ENCODE peak calls at places on chromosomes 2 and 18, in eight cellular contexts. M is K562, V is stomach, Z is GM23338, W is suprapubic skin, P is GM12878, I is HCT116, B is breast epithelium. A is an unnamed sample. For H3K27me3, the result is how much of the 10 kb centered on the place peaks cover.

GRCh38 chr2:100054426-100054825 is 88.0 kb downstream of the AFF3 start:
- DNase-seq in B (no peak), P (no peak), Z (no peak), I (no peak), M (no peak), W (no peak), V (no peak), A (no peak)

GRCh38 chr18:3151379-3152264 is 68.1 kb downstream of the MYOM1 start:
- DNase-seq in I (no peak), B (no peak), Z (peak), P (no peak), V (no peak), W (no peak), M (peak), A (no peak)

GRCh38 chr2:183248866-183249567 is 124.8 kb downstream of the NUP35 start:
- DNase-seq in Z (peak), B (no peak), W (no peak), V (no peak), I (peak), M (peak), P (no peak), A (no peak)

GRCh38 chr18:27142891-27143290 is 42.2 kb downstream of the CHST9 start:
- DNase-seq in M (no peak), V (no peak), I (no peak), P (no peak), Z (no peak), B (no peak), W (no peak), A (no peak)

GRCh38 chr18:46062781-46063180 is 9.3 kb downstream of the PSTPIP2 start:
- DNase-seq in P (no peak), V (no peak), Z (no peak), I (no peak), B (peak), W (no peak), M (no peak), A (no peak)

GRCh38 chr18:46319793-46320192 is 215.6 kb downstream of the HAUS1 start:
- DNase-seq in Z (no peak), P (no peak), I (no peak), M (no peak), V (no peak), B (no peak), W (no peak), A (no peak)

GRCh38 chr2:29841386-29842004 is 79.9 kb downstream of the ALK start:
- DNase-seq in W (no peak), I (peak), M (peak), Z (peak), P (peak), V (no peak), B (no peak), A (no peak)

GRCh38 chr2:112752667-112753066 is 11.7 kb downstream of the CKAP2L start:
- DNase-seq in M (no peak), W (no peak), V (no peak), Z (no peak), P (no peak), B (no peak), I (no peak), A (no peak)

GRCh38 chr2:88628569-88628939 is 1.3 kb upstream of the EIF2AK3 start:
- DNase-seq in B (no peak), W (no peak), I (no peak), M (no peak), V (no peak), P (no peak), Z (no peak), A (no peak)

GRCh38 chr2:579961-580360 is 97.2 kb downstream of the TMEM18 start:
- DNase-seq in I (no peak), M (no peak), Z (no peak), B (no peak), V (no peak), P (no peak), W (no peak), A (peak)

GRCh38 chr2:105886029-105886454 is 141.3 kb downstream of the NCK2 start:
- DNase-seq in P (no peak), W (no peak), Z (no peak), V (no peak), I (no peak), M (no peak), B (no peak), A (no peak)

GRCh38 chr2:134736167-134736885 is 17.5 kb upstream of the TMEM163 start:
- DNase-seq in Z (peak), I (peak), P (no peak), V (no peak), B (no peak), M (no peak), W (no peak), A (no peak)

GRCh38 chr18:23798249-23798648 is 109.0 kb downstream of the LAMA3 start:
- DNase-seq in W (no peak), I (no peak), M (no peak), V (no peak), P (no peak), Z (no peak), B (no peak), A (no peak)

GRCh38 chr2:241686649-241687425 is at the start of gene DTYMK:
- DNase-seq in V (peak), Z (peak), B (peak), W (peak), P (peak), M (peak), I (peak), A (peak)

GRCh38 chr2:200360364-200360763 is 53.9 kb downstream of the SPATS2L start:
- DNase-seq in W (no peak), M (no peak), Z (peak), I (no peak), V (no peak), B (no peak), P (no peak), A (no peak)

GRCh38 chr2:165192729-165193128 is 11.1 kb downstream of the SCN3A start:
- DNase-seq in I (no peak), M (no peak), Z (no peak), P (no peak), B (no peak), V (no peak), W (no peak), A (no peak)

GRCh38 chr18:77062518-77063003 is 70.0 kb downstream of the MBP start:
- DNase-seq in Z (no peak), P (peak), M (no peak), V (peak), W (no peak), I (no peak), B (no peak), A (no peak)

GRCh38 chr2:127220102-127220806 is at the start of gene CYP27C1:
- DNase-seq in W (no peak), I (no peak), Z (peak), M (no peak), B (no peak), P (no peak), V (no peak), A (no peak)

GRCh38 chr2:175567435-175568061 is 386.0 kb upstream of the ATP5MC3 start:
- DNase-seq in B (no peak), P (no peak), M (no peak), I (no peak), W (no peak), V (no peak), Z (no peak), A (no peak)

DNA sequence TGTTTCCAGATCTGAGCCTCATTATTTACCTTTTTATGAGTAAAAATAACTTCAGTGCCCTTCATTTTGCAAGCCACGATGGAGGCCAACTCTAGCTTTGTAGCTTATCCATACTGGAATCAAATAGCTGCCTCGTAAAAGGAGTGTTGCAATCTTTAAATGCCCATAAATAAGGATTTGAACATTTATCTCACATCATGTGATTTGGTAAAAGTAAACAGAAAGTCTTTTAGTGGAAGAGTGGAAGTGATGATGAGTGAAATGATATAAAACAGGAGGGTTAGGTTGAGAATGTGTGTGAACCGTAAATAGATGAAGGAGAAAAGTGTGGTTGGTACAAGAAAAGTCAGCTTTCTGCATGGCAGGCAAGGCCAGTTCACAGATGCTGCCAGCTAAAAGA is 348.9 kb downstream of the OSR1 start:
- DNase-seq in B (no peak), V (no peak), M (no peak), P (no peak), I (no peak), Z (no peak), W (no peak), A (no peak)
- TF ChIP-seq POLR2AphosphoS5 in B (no peak), V (peak), M (no peak), P (no peak), I (no peak), Z (no peak), W (no peak), A (no peak)

DNA sequence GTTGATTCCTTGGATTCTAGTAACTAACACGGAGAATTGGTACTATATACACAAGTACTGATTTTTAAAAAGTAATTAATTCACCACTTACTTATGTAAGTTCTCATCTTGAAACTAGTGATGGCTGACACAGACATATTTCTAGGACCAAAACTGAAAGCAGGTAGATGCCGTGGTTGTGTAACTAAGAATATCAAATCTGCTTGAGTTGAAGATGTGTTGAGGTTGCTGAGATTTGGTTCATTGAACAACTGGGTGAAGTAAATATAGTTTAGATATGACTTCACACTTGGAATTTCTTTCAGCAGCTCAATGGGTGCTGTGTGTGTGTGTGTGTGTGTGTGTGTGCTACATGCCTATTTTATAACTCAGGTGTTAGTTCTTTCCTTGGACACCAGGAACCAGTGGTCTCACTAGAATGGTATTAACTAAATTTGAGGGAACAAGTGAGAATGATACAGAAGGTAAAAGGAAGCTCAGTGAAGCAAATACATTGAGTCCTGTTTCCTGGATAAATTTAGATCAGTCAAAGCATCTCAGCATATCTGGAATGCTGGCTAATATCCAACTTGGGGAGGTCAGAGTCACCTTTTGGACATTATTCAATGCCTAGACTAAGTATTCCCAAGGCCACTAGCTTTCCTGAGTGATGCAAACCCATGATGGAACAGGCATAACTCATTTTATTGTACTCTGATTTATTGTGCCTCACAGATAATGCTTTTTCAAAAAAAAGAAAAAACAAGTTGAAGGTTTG is 110.7 kb upstream of the ZEB2 start:
- DNase-seq in Z (no peak), V (no peak), I (no peak), M (no peak), W (no peak), B (no peak), P (no peak), A (no peak)
- H3K27me3 ChIP-seq in Z (under half), V (under half), I (under half), M (under half), W (under half), B (under half), P (under half), A (under half)

DNA sequence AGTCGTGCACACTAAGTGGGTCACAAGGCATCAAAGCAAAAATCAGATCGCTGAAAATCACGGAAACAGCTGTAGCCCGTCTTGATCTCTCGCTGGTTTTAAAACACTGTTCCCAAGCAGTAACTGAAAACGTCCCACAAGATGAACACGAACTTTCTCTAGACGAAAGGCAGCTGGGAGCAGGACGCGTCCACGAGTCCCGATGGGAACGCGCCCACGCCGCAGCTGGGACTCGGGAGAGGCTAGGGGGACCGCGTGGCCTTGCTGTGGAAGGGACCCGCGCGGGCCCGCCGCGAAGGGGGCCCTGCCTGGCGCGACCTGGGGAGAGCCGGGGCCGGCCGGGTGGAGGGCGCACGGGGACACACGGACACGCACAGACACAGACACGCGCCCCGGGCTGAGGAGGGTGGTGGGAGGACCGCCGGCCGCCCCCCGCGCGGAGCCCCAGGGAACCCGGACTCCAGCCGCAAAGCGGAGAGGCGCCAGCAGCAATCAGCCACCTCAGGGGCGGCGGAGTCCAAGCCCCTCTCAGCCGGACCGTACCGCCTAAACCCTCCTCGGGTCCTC is 614 bp downstream of the STK17B start:
- DNase-seq in W (no peak), P (no peak), V (peak), B (no peak), I (no peak), Z (peak), M (no peak), A (peak)
- TF ChIP-seq POLR2AphosphoS5 in W (peak), P (no peak), V (no peak), B (no peak), I (no peak), Z (no peak), M (no peak), A (no peak)

DNA sequence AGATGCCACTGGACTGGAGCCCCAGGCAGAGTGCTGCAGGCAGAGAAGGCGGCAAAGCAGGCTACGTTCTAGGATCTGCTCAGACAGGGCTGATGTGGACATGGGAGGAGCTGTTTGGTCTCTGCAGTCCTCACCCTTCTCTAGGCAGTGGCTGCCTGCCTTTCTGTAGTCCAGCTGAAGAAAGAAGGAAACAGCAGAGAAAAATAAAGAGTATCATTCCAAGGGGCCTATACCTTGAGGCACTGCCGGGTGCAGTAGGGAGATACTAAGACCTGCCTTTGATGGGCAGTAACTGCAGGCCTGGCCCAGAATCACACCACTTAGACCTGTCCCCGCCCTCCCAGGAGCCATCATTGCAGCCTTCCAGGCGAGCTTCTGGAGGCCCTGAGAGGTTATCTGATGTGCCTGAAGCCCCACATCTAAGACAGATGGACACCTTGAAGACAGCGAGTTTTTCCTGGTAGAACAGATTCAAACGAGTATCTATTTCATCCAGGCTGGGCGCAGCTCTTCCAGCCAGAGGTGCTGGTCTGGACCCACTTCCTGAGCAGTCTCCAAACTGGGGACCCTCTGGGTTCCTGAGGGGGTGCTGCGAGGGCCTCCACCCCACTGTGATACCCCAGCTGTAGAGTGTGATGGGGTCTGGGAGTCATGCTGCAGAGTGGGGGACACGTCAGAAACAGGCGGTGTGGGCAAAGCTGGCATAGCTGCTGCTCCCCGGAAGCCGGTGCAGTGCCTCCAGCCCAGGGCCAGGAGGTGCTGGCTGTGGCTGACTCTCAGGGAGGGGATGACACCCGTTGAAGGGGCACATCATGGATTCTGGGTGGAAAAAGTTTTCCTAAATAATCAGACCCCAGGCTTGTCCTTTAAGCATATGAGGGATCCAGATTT is 87.3 kb upstream of the OTOS start:
- DNase-seq in W (peak), M (no peak), V (peak), I (no peak), Z (no peak), P (no peak), B (peak), A (peak)
- H3K27me3 ChIP-seq in W (under half), M (under half), V (under half), I (under half), Z (under half), P (under half), B (under half), A (under half)

DNA sequence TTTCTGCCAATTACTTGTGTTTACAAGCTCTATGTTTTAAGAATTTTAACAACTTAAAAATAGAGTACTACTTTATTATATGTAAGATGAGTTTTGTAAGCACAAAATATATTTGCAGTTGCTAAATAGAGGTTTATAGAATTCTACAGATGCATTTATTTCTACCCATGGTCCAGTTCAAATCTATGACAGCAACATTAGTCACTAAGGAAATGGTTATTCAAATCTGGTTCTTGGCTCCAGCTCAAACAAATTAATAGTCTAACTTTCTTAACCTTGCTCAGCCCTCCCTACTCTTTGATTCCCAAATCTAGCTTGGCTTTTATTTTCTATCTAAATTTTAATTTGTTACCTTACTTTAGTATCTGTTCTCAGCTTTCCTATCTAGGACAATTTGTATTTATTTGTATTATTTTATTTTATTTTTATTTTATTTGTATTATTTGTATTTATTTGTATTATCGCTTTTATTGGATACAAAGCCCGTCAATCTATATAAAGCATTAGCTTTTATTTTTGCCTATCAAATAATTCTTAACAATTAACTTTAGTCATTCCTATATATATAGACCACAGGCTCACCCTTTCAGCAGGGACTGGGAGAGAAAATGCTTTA is 49.0 kb downstream of the FSIP2 start:
- DNase-seq in V (no peak), P (no peak), M (no peak), B (no peak), I (no peak), W (no peak), Z (no peak), A (no peak)
- TF ChIP-seq POLR2AphosphoS5 in V (no peak), P (no peak), M (no peak), B (no peak), I (no peak), W (no peak), Z (no peak), A (no peak)

DNA sequence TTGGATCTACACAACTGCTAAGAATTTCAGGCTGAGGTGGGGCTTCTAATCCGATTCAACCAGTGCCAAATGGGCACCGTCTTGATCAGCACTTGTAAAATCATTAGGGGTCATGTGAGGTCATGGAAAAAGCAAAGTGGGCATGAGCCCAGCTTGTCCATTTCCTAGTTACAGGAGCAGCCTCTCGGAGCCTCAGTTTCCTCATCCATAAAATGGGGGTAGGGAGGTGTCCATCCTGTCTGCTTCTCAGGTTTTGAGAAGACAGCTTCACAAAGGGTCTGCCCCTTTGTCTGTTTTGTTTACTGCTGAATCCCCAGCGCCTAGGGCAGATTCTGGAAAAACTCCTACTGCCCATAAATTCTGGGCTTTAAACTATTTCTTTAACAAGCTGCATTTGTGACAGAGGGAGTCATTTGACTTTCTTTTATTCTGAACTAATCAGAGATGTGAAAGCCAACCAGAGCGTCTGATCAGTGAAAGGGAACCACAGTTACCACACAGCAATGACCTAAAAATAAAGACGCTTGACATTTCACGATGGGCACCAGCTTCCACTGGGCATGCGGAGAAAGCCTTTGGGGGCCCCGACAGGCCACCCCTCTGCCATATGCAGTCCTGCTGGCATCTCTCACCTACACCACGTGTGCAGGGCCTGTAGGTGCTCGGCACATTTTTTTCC is 38.8 kb downstream of the DNMT3A start:
- DNase-seq in I (no peak), M (no peak), B (no peak), W (no peak), V (no peak), P (no peak), Z (no peak), A (no peak)
- H3K27me3 ChIP-seq in I (under half), M (half or more), B (under half), W (under half), V (under half), P (under half), Z (under half), A (under half)

GRCh38 chr18:615773-616172 is 19.0 kb downstream of the CLUL1 start:
- DNase-seq in B (no peak), I (no peak), P (no peak), M (no peak), W (no peak), Z (no peak), V (peak), A (no peak)
- TF ChIP-seq POLR2AphosphoS5 in B (no peak), I (no peak), P (no peak), M (no peak), W (no peak), Z (no peak), V (no peak), A (no peak)

GRCh38 chr18:5196253-5197031 is 615 bp downstream of the AKAIN1 start:
- DNase-seq in P (no peak), V (no peak), W (no peak), Z (peak), M (no peak), I (no peak), B (no peak), A (no peak)

GRCh38 chr18:5197032-5197434 is at the start of gene AKAIN1:
- DNase-seq in Z (peak), P (no peak), V (no peak), B (no peak), W (no peak), M (peak), I (no peak), A (peak)

GRCh38 chr18:5195656-5196055 is 1.4 kb downstream of the AKAIN1 start:
- DNase-seq in W (no peak), P (no peak), V (no peak), M (no peak), Z (peak), B (no peak), I (no peak), A (no peak)

GRCh38 chr18:5197461-5197860 is 404 bp upstream of the AKAIN1 start:
- DNase-seq in I (no peak), B (no peak), P (no peak), Z (peak), V (no peak), W (no peak), M (no peak), A (no peak)
- H3K27me3 ChIP-seq in I (under half), B (half or more), P (under half), Z (half or more), V (half or more), W (half or more), M (under half), A (under half)